ENCODE peak calls at places on chromosomes 16 and 17, in seven cellular contexts. H is GOT3, K is brain microvascular endothelial cell, X is left cardiac atrium, V is HT-29, J is hippocampal formation, Z is COR-L47. S is an unnamed sample.

GRCh38 chr17:75829747-75830146 is 14.5 kb downstream of the UNC13D start:
- DNase-seq in K (no peak), X (no peak), J (no peak), H (no peak), Z (no peak), V (no peak), S (no peak)

GRCh38 chr16:74297296-74297665 is 667 bp downstream of the PSMD7 start:
- DNase-seq in H (no peak), V (peak), J (no peak), Z (peak), X (peak), K (peak), S (no peak)

GRCh38 chr17:74749262-74750038 is 1.0 kb downstream of the NHERF1 start:
- DNase-seq in K (no peak), H (no peak), Z (no peak), J (no peak), X (no peak), V (peak), S (peak)

GRCh38 chr17:47095268-47095667 is 93.8 kb downstream of the CDC27 start:
- DNase-seq in X (no peak), Z (no peak), J (no peak), V (no peak), H (no peak), K (no peak), S (no peak)

GRCh38 chr17:47810901-47811635 is 10.5 kb downstream of the OSBPL7 start:
- DNase-seq in Z (no peak), V (no peak), J (no peak), H (no peak), K (no peak), X (no peak), S (no peak)

GRCh38 chr17:419073-419735 is 66.6 kb upstream of the RPH3AL start:
- DNase-seq in H (no peak), K (no peak), V (no peak), J (no peak), X (no peak), Z (no peak), S (no peak)

GRCh38 chr16:23125277-23125676 is 24.0 kb downstream of the USP31 start:
- DNase-seq in K (no peak), H (no peak), Z (no peak), X (no peak), J (no peak), V (no peak), S (no peak)

GRCh38 chr17:47862621-47863440 is 11.9 kb upstream of the SP6 start:
- DNase-seq in K (peak), J (no peak), V (no peak), H (no peak), X (no peak), Z (peak), S (no peak)

GRCh38 chr16:81587626-81588160 is 143.1 kb downstream of the CMIP start:
- DNase-seq in X (no peak), H (no peak), K (no peak), Z (no peak), V (no peak), J (no peak), S (no peak)

GRCh38 chr16:51154271-51155171 is 3.5 kb upstream of the SALL1 start:
- DNase-seq in X (peak), J (peak), H (no peak), K (no peak), V (no peak), Z (no peak), S (no peak)

GRCh38 chr17:56289321-56289720 is 136.0 kb downstream of the ANKFN1 start:
- DNase-seq in V (no peak), Z (no peak), K (no peak), H (no peak), J (no peak), X (no peak), S (no peak)

GRCh38 chr17:40371261-40371929 is 6.9 kb upstream of the GJD3 start:
- DNase-seq in K (no peak), H (no peak), Z (no peak), X (no peak), V (no peak), J (no peak), S (no peak)

GRCh38 chr16:86740298-86740697 is 161.9 kb downstream of the FOXL1 start:
- DNase-seq in J (no peak), X (no peak), H (no peak), K (no peak), Z (no peak), V (no peak), S (no peak)

GRCh38 chr17:48456584-48456983 is 26.6 kb upstream of the SKAP1 start:
- DNase-seq in H (no peak), Z (no peak), J (no peak), X (no peak), K (no peak), V (peak), S (no peak)

GRCh38 chr17:72193395-72194106 is 72.7 kb downstream of the SOX9 start:
- DNase-seq in J (no peak), Z (no peak), X (peak), V (no peak), K (peak), H (no peak), S (no peak)

GRCh38 chr16:71956500-71956899 is 43.7 kb downstream of the PKD1L3 start:
- DNase-seq in Z (no peak), V (no peak), H (no peak), X (no peak), K (no peak), J (no peak), S (no peak)

GRCh38 chr17:18226284-18226945 is 980 bp downstream of the LLGL1 start:
- DNase-seq in H (no peak), Z (no peak), J (no peak), K (no peak), X (no peak), V (no peak), S (peak)

GRCh38 chr16:85495259-85495658 is 117.9 kb upstream of the GSE1 start:
- DNase-seq in H (no peak), K (no peak), X (no peak), V (no peak), J (no peak), Z (no peak), S (no peak)

GRCh38 chr16:81641403-81642106 is 137.5 kb upstream of the PLCG2 start:
- DNase-seq in X (no peak), J (no peak), Z (peak), K (no peak), H (no peak), V (no peak), S (no peak)

GRCh38 chr16:89847930-89848297 is 19.6 kb downstream of the SPIRE2 start:
- DNase-seq in X (no peak), H (no peak), Z (peak), K (no peak), V (peak), J (no peak), S (no peak)

GRCh38 chr17:82015311-82015971 is 7.2 kb downstream of the CENPX start:
- DNase-seq in J (no peak), H (no peak), Z (no peak), V (no peak), X (no peak), K (no peak), S (no peak)

GRCh38 chr16:77897831-77898540 is 109.6 kb downstream of the VAT1L start:
- DNase-seq in J (no peak), X (no peak), K (no peak), V (no peak), Z (no peak), H (no peak), S (no peak)

GRCh38 chr16:62424206-62424605 is 388.0 kb upstream of the CDH8 start:
- DNase-seq in Z (no peak), H (no peak), K (no peak), X (no peak), J (no peak), V (no peak), S (no peak)

S was measured in ovary.